ENCODE peak calls at places on chromosome 12, in four cellular contexts. O is adrenal gland, A is stomach, M is esophagus squamous epithelium. C is an unnamed sample.

GRCh38 chr12:52561880-52562449 is 9.0 kb upstream of the KRT71 start:
- DNase-seq in O (no peak), A (no peak), M (no peak), C (no peak)

GRCh38 chr12:90188857-90189256 is 480.2 kb upstream of the ATP2B1 start:
- DNase-seq in O (no peak), A (no peak), M (no peak), C (no peak)

GRCh38 chr12:67070307-67070600 is 198.9 kb upstream of the CAND1 start:
- DNase-seq in O (no peak), A (no peak), M (no peak), C (no peak)

GRCh38 chr12:46268617-46269428 is at the start of gene SLC38A1:
- DNase-seq in O (peak; percentile 75), A (peak; percentile 88), M (peak; percentile 48), C (peak; percentile 95)

GRCh38 chr12:65742481-65742971 is 81.8 kb upstream of the HMGA2 start:
- DNase-seq in O (no peak), A (no peak), M (no peak), C (no peak)

GRCh38 chr12:132362966-132363660 is 33.7 kb upstream of the GALNT9 start:
- DNase-seq in O (peak; percentile 6), A (no peak), M (no peak), C (no peak)

GRCh38 chr12:100927825-100928224 is 133.2 kb downstream of the ANO4 start:
- DNase-seq in O (no peak), A (no peak), M (no peak), C (no peak)

GRCh38 chr12:62403031-62403430 is 63.6 kb upstream of the MON2 start:
- DNase-seq in O (no peak), A (no peak), M (no peak), C (no peak)

GRCh38 chr12:110739488-110739887 is 3.2 kb downstream of the PPP1CC start:
- DNase-seq in O (no peak), A (no peak), M (no peak), C (no peak)

GRCh38 chr12:86613306-86613705 is 357.1 kb upstream of the MGAT4C start:
- DNase-seq in O (no peak), A (no peak), M (no peak), C (no peak)

GRCh38 chr12:3795096-3795799 is 42.3 kb upstream of the CRACR2A start:
- DNase-seq in O (no peak), A (no peak), M (no peak), C (no peak)

GRCh38 chr12:96069511-96070231 is 34.3 kb upstream of the LTA4H start:
- DNase-seq in O (no peak), A (no peak), M (no peak), C (no peak)

GRCh38 chr12:127381043-127381668 is 885.8 kb upstream of the TMEM132C start:
- DNase-seq in O (peak; percentile 23), A (peak; percentile 60), M (no peak), C (peak; percentile 56)

GRCh38 chr12:24742378-24742777 is 206.5 kb downstream of the BCAT1 start:
- DNase-seq in O (peak; percentile 27), A (no peak), M (no peak), C (no peak)

GRCh38 chr12:115916910-115917668 is 360.4 kb downstream of the MED13L start:
- DNase-seq in O (peak; percentile 49), A (peak; percentile 81), M (no peak), C (peak; percentile 70)

GRCh38 chr12:127883013-127883412 is 384.0 kb upstream of the TMEM132C start:
- DNase-seq in O (no peak), A (no peak), M (no peak), C (no peak)

GRCh38 chr12:3533703-3534386 is 42.8 kb downstream of the PRMT8 start:
- DNase-seq in O (no peak), A (peak; percentile 38), M (no peak), C (no peak)

GRCh38 chr12:61848893-61849292 is 411.3 kb upstream of the USP15 start:
- DNase-seq in O (no peak), A (no peak), M (no peak), C (no peak)

GRCh38 chr12:85029456-85029855 is 6.6 kb downstream of the TSPAN19 start:
- DNase-seq in O (no peak), A (no peak), M (no peak), C (no peak)

GRCh38 chr12:96886998-96887677 is 19.9 kb upstream of the NEDD1 start:
- DNase-seq in O (no peak), A (peak; percentile 48), M (no peak), C (no peak)

GRCh38 chr12:131505561-131505960 is 205.3 kb upstream of the SFSWAP start:
- DNase-seq in O (no peak), A (no peak), M (no peak), C (no peak)

GRCh38 chr12:120489018-120489417 is 6.9 kb upstream of the DYNLL1 start:
- DNase-seq in O (no peak), A (no peak), M (no peak), C (no peak)

GRCh38 chr12:14841761-14842160 is 1.6 kb downstream of the ART4 start:
- DNase-seq in O (peak; percentile 83), A (no peak), M (no peak), C (peak; percentile 68)

GRCh38 chr12:23458640-23459039 is 490.8 kb downstream of the SOX5 start:
- DNase-seq in O (no peak), A (no peak), M (no peak), C (no peak)

GRCh38 chr12:56221233-56221756 is 427 bp downstream of the RNF41 start:
- DNase-seq in O (peak; percentile 81), A (peak; percentile 58), M (no peak), C (no peak)

GRCh38 chr12:122182887-122183587 is at the start of gene LRRC43:
- DNase-seq in O (peak; percentile 31), A (peak; percentile 56), M (no peak), C (no peak)

GRCh38 chr12:64893961-64894360 is 69.5 kb downstream of the TBC1D30 start:
- DNase-seq in O (no peak), A (no peak), M (no peak), C (no peak)

DNA sequence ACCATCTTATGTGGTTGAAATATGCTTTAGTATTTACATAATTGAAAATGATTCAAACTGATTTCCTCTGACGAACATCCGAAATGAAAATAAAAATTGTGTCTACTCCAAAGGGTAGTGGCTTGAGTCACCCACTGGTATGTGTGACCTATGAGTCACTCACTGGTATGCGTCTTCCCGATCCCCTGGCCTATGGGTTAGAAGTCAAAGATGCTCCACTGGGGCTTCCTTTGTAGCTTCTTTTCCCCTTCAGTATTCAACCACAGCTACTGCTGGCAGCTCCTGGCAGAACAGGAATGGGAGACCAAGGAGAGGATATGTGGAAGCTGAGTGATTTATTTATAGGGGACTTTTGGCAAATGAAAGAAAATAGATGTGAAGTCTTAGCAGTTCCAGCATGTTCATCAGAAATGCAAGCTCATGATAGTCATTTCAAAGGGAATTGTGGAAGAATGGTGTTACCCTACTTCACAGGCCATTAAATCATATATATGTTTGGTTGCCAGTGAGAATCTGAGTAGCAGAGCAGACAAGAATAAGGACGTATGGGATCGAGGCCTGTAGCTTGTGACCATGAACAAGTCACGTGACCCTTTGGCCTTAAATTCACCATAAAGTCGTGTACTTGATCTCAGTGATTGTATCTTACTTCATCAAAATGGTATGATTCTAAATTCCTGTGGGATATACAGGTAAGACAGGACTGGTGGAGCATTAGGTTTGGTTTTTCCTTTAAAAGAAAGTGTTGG is 108.3 kb downstream of the CRADD start:
- DNase-seq in O (peak; percentile 87), A (no peak), M (no peak), C (no peak)
- TF ChIP-seq POLR2A in O (no peak), A (no peak), M (no peak), C (no peak)

GRCh38 chr12:76765598-76765997 is 1.7 kb downstream of the ZDHHC17 start:
- DNase-seq in O (no peak), A (no peak), M (no peak), C (no peak)

GRCh38 chr12:76762556-76762955 is 1.4 kb upstream of the ZDHHC17 start:
- DNase-seq in O (no peak), A (no peak), M (no peak), C (no peak)

GRCh38 chr12:76764856-76765255 is 941 bp downstream of the ZDHHC17 start:
- DNase-seq in O (no peak), A (no peak), M (no peak), C (no peak)

GRCh38 chr12:76766161-76766560 is 2.2 kb downstream of the ZDHHC17 start:
- DNase-seq in O (no peak), A (no peak), M (no peak), C (no peak)

DNA sequence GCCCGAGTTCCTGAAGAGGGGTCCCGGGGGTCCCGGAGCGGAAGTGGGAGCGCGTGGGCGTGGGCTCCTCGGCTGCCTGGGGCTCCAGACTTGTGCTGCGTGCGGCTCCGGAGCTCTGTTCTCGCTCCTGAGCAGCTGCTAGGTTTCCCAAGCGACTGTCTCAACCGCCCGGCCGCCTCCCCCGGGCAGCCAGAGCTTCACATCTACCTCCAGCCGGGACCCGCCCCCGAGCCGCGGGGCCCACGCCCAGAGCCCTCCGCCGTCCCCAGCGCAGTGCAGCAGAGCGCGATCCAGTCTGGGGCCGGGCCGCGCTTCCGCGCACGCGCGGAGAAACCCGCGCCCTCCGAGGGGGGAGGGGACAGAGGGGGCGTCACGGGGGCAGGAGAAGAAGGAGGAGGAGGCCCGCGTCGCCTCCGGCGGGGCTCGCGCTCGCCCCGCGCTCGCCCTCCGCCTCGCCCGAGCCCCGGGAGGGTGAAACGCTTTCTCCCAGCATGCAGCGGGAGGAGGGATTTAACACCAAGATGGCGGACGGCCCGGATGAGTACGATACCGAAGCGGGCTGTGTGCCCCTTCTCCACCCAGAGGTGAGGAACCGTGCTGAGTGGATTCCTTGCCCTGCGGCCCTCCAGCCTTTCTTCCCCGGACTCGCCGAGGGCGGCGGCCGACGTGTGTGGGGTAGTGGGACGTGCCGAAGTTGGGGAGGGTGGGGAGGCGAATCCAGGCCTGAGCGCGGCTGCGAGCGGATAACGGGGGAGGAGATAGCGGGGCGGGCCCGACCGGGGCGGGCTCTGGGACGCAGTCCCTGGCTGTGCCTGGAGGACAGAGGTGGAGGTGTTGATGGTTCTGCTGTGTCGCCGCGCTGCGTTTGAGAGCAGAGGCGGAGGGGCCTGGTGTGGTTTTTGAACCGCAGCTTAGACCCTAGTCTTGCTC is at the start of gene ZDHHC17:
- DNase-seq in O (peak; percentile 92), A (peak; percentile 92), M (peak; percentile 57), C (peak; percentile 95)
- TF ChIP-seq POLR2A in O (peak; percentile 41), A (no peak), M (peak; percentile 74), C (peak; percentile 73)

DNA sequence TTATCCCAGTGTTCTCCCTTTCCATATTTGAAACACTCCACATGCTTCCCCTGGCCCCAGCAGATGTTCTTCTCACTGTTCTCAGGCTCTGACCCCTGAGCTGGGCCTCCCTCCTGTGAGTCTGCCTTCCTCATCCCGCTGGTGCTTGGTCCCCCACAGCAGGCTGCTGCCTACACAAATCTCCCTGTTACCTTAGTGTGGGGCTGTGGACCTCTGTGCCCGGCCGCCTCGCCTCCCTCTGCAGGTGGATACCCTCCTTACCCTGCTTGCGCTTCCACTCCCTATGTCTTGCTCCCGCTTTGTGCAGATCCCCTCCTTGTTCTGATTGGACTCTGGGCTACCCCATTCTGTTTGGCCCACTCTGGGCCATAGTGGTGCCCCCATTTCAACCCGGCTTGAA is 6.9 kb downstream of the DERA start:
- DNase-seq in O (no peak), A (no peak), M (no peak), C (no peak)
- TF ChIP-seq POLR2A in O (no peak), A (no peak), M (no peak), C (no peak)

GRCh38 chr12:71684081-71684480 is 1.8 kb upstream of the TMEM19 start:
- DNase-seq in O (no peak), A (no peak), M (no peak), C (no peak)

GRCh38 chr12:71685312-71685906 is 473 bp upstream of the TMEM19 start:
- DNase-seq in O (no peak), A (no peak), M (no peak), C (no peak)

GRCh38 chr12:71686658-71687025 is 760 bp downstream of the TMEM19 start:
- DNase-seq in O (no peak), A (no peak), M (no peak), C (no peak)

GRCh38 chr12:71683633-71684032 is 2.2 kb upstream of the TMEM19 start:
- DNase-seq in O (no peak), A (no peak), M (no peak), C (no peak)

GRCh38 chr12:71685961-71686657 is at the start of gene TMEM19:
- DNase-seq in O (peak; percentile 94), A (peak; percentile 93), M (peak; percentile 38), C (peak; percentile 96)
- TF ChIP-seq POLR2A in O (peak; percentile 61), A (no peak), M (peak; percentile 76), C (peak; percentile 74)

C was measured in right lobe of liver.